ENCODE peak calls at places on chromosomes 12 and 14, in ten cellular contexts. Q is fibroblast of lung, A is HepG2, Z is upper lobe of right lung, D is fibroblast of mammary gland, G is pancreas, C is brain microvascular endothelial cell, K is esophagus muscularis mucosa, R is ovary, W is heart right ventricle. O is an unnamed sample.

GRCh38 chr14:52314521-52315354 is 626 bp downstream of the PTGER2 start:
- DNase-seq in D (no peak), K (no peak), A (no peak), G (no peak), Z (peak), W (peak), Q (no peak), R (peak), C (peak), O (peak)

GRCh38 chr12:57340104-57340503 is 89.1 kb upstream of the STAC3 start:
- DNase-seq in D (peak), R (peak), K (no peak), A (no peak), C (peak), G (peak), W (no peak), Q (peak), Z (no peak), O (peak)

GRCh38 chr12:119594399-119594730 is 791 bp downstream of the TMEM233 start:
- DNase-seq in Q (no peak), K (peak), W (no peak), D (no peak), A (no peak), Z (no peak), G (no peak), R (no peak), C (no peak), O (peak)

GRCh38 chr12:63844391-63845341 is at the start of gene SRGAP1:
- DNase-seq in Z (peak), A (peak), K (peak), Q (peak), R (peak), D (peak), W (peak), C (peak), G (peak), O (peak)

GRCh38 chr14:73752297-73752992 is 38.3 kb upstream of the PNMA1 start:
- DNase-seq in R (peak), W (peak), Q (peak), A (no peak), D (peak), G (no peak), K (no peak), C (no peak), Z (peak), O (peak)

GRCh38 chr12:74171478-74171909 is 366.1 kb upstream of the ATXN7L3B start:
- DNase-seq in G (no peak), Z (no peak), C (no peak), A (no peak), Q (no peak), D (no peak), R (no peak), W (no peak), K (no peak), O (no peak)

GRCh38 chr12:64229796-64230195 is 7.7 kb upstream of the KICS2 start:
- DNase-seq in Q (no peak), R (no peak), A (no peak), K (no peak), C (no peak), D (no peak), Z (no peak), W (no peak), G (no peak), O (no peak)

GRCh38 chr14:68683326-68683725 is 109.5 kb downstream of the ZFP36L1 start:
- DNase-seq in K (no peak), G (no peak), W (no peak), D (peak), Z (peak), C (peak), Q (no peak), R (no peak), A (no peak), O (peak)

GRCh38 chr14:92676448-92677086 is 71.9 kb downstream of the LGMN start:
- DNase-seq in K (no peak), C (no peak), A (no peak), G (no peak), D (no peak), Z (peak), W (no peak), R (peak), Q (no peak), O (no peak)

GRCh38 chr14:91114079-91115065 is 499 bp downstream of the DGLUCY start:
- DNase-seq in G (peak), C (peak), Z (peak), W (peak), A (peak), R (peak), D (peak), K (no peak), Q (peak), O (peak)

GRCh38 chr12:86376052-86376451 is 119.9 kb upstream of the MGAT4C start:
- DNase-seq in C (no peak), A (peak), Q (no peak), G (no peak), Z (no peak), R (no peak), K (no peak), D (no peak), W (no peak), O (no peak)

GRCh38 chr12:65306603-65307501 is 28.4 kb downstream of the MSRB3 start:
- DNase-seq in Q (peak), A (peak), C (peak), Z (no peak), G (no peak), W (peak), D (peak), R (no peak), K (no peak), O (peak)

GRCh38 chr14:54329082-54329695 is 67.6 kb upstream of the CDKN3 start:
- DNase-seq in D (peak), G (peak), Z (no peak), Q (peak), A (peak), W (no peak), C (peak), R (peak), K (no peak), O (peak)

GRCh38 chr14:102055181-102055901 is 31.5 kb downstream of the HSP90AA1 start:
- DNase-seq in K (no peak), Q (peak), C (peak), Z (no peak), D (peak), G (peak), W (no peak), A (peak), R (no peak), O (peak)

GRCh38 chr12:1606021-1606622 is 11.7 kb upstream of the FBXL14 start:
- DNase-seq in G (peak), A (peak), K (peak), W (peak), R (peak), Z (peak), D (peak), C (peak), Q (peak), O (peak)

GRCh38 chr12:12506541-12506940 is 56.1 kb downstream of the DUSP16 start:
- DNase-seq in C (peak), D (peak), K (no peak), Z (no peak), Q (peak), G (no peak), R (no peak), A (no peak), W (no peak), O (peak)

GRCh38 chr14:33938131-33938949 is 12.5 kb downstream of the EGLN3 start:
- DNase-seq in A (peak), C (no peak), K (no peak), R (peak), D (peak), Z (no peak), W (peak), Q (no peak), G (peak), O (no peak)

GRCh38 chr14:49766839-49767238 is 1.1 kb upstream of the KLHDC2 start:
- DNase-seq in G (no peak), C (no peak), Q (peak), Z (no peak), K (no peak), W (no peak), R (no peak), D (no peak), A (no peak), O (no peak)

GRCh38 chr14:31933716-31934115 is 143.4 kb upstream of the ARHGAP5 start:
- DNase-seq in R (no peak), Q (no peak), Z (no peak), A (no peak), K (no peak), D (no peak), G (no peak), C (no peak), W (no peak), O (peak)

GRCh38 chr12:113852695-113853490 is 113.2 kb downstream of the RBM19 start:
- DNase-seq in K (no peak), Z (no peak), W (no peak), R (no peak), Q (no peak), C (no peak), D (no peak), A (no peak), G (no peak), O (no peak)

GRCh38 chr12:124703852-124704251 is 136.4 kb upstream of the NCOR2 start:
- DNase-seq in K (no peak), R (no peak), G (no peak), Q (peak), A (peak), W (no peak), C (no peak), D (no peak), Z (peak), O (no peak)

GRCh38 chr12:64656429-64656828 is 46.1 kb downstream of the RASSF3 start:
- DNase-seq in R (no peak), K (no peak), C (peak), W (no peak), G (peak), D (no peak), A (peak), Z (no peak), Q (no peak), O (no peak)

GRCh38 chr14:75454963-75455546 is 27.2 kb downstream of the JDP2 start:
- DNase-seq in G (peak), Q (peak), A (peak), W (peak), C (peak), R (peak), Z (peak), D (peak), K (no peak), O (peak)

GRCh38 chr12:12294215-12295005 is 27.6 kb upstream of the LRP6 start:
- DNase-seq in D (no peak), R (no peak), W (no peak), Q (peak), A (no peak), C (no peak), Z (no peak), G (peak), K (no peak), O (peak)

GRCh38 chr14:89024691-89025090 is 200.2 kb downstream of the TTC8 start:
- DNase-seq in D (peak), K (peak), A (no peak), C (no peak), Q (no peak), R (no peak), G (no peak), Z (no peak), W (no peak), O (no peak)

GRCh38 chr12:132690112-132690511 is 2.7 kb downstream of the PXMP2 start:
- DNase-seq in G (no peak), D (no peak), W (no peak), R (no peak), C (no peak), Z (no peak), A (no peak), Q (no peak), K (no peak), O (no peak)

GRCh38 chr12:58920102-58920955 is at the start of gene LRIG3:
- DNase-seq in K (peak), W (peak), A (peak), G (peak), Q (peak), R (peak), D (peak), Z (peak), C (peak), O (peak)

GRCh38 chr12:76890407-76891143 is 11.8 kb upstream of the CSRP2 start:
- DNase-seq in C (no peak), D (peak), A (no peak), W (no peak), G (no peak), Q (no peak), K (no peak), Z (no peak), R (no peak), O (no peak)

GRCh38 chr14:76644875-76645518 is 116.3 kb upstream of the VASH1 start:
- DNase-seq in Q (peak), R (no peak), D (peak), A (peak), Z (no peak), G (peak), W (peak), K (no peak), C (peak), O (peak)

GRCh38 chr12:106248849-106249371 is 1.1 kb upstream of the CKAP4 start:
- DNase-seq in G (no peak), A (no peak), K (no peak), D (peak), C (peak), Q (peak), R (no peak), Z (no peak), W (no peak), O (peak)

GRCh38 chr12:14995583-14996425 is 23.0 kb downstream of the PDE6H start:
- DNase-seq in Q (peak), W (no peak), G (no peak), Z (no peak), D (peak), A (peak), C (no peak), R (no peak), K (no peak), O (peak)

GRCh38 chr12:78977463-78977862 is 112.9 kb downstream of the SYT1 start:
- DNase-seq in K (no peak), D (no peak), W (no peak), R (no peak), G (no peak), Q (no peak), C (no peak), Z (no peak), A (no peak), O (no peak)

GRCh38 chr12:112126916-112127315 is 1.6 kb downstream of the TRAFD1 start:
- DNase-seq in W (no peak), Z (no peak), Q (peak), D (no peak), G (no peak), C (no peak), A (no peak), R (no peak), K (no peak), O (no peak)

GRCh38 chr12:93571854-93572711 is at the start of gene SOCS2:
- DNase-seq in Q (peak), G (no peak), K (no peak), A (no peak), W (peak), Z (peak), C (no peak), D (no peak), R (peak), O (no peak)

GRCh38 chr12:3562484-3562883 is 71.5 kb downstream of the PRMT8 start:
- DNase-seq in R (no peak), Z (no peak), Q (no peak), K (no peak), C (no peak), D (no peak), G (no peak), W (no peak), A (no peak), O (no peak)

GRCh38 chr14:76729195-76729594 is 32.1 kb upstream of the VASH1 start:
- DNase-seq in K (no peak), R (no peak), D (no peak), W (no peak), G (no peak), A (no peak), C (no peak), Z (no peak), Q (no peak), O (no peak)

GRCh38 chr12:70364695-70365397 is 1.2 kb upstream of the KCNMB4 start:
- DNase-seq in D (no peak), Z (no peak), Q (no peak), C (no peak), K (no peak), R (no peak), W (no peak), A (no peak), G (no peak), O (no peak)

GRCh38 chr12:71799105-71799504 is 40.5 kb upstream of the TBC1D15 start:
- DNase-seq in Z (no peak), G (no peak), K (no peak), W (no peak), Q (peak), C (peak), D (peak), A (no peak), R (no peak), O (peak)

GRCh38 chr12:77347009-77347408 is 281.6 kb upstream of the E2F7 start:
- DNase-seq in G (no peak), A (no peak), Z (no peak), R (no peak), W (no peak), K (no peak), Q (no peak), C (no peak), D (no peak), O (no peak)

DNA sequence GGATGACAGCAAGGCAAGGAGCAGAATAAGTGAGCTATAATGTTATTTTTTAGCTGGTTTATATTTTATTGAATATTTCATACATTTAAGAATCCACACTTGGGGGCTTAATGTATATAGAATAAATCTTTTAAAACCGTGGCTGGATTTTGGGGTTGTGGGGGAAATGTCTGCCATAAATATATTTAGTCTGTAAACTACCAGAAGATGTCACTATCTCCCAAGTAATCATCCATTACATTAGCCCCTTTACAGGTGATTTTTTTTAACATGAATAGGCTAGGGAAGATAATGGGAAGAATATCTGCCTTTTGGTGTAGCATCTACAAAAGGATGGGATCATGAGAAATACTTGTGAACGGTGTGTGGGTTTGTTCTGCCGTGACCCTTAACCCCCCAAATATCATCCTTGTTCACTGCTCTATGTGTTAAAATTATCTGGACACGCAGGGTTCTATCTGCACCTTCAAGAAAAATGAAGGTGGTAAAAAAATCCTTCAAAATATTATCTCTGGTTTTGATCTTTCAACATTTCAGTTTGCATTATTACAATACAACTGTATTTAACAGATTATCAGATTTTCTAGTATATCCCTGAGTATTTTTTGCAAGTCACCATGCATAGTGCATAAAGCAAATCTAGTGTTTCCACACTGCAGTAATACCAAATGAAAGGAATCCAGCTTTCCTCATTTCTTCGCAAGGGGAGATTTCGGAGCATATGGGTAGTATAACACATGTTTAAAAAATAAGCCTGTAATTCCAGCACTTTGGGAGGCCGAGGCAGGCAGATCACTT is 8.0 kb upstream of the SLC17A8 start:
- DNase-seq in W (no peak), A (peak), G (no peak), Z (no peak), K (no peak), C (no peak), D (peak), R (no peak), Q (peak), O (peak)
- TF ChIP-seq CTCF in W (no peak), A (peak), G (no peak), Z (peak), K (peak), C (peak), D (peak), R (peak), Q (peak), O (peak)

GRCh38 chr14:79280400-79280670 is 931.0 kb downstream of the DIO2 start:
- DNase-seq in A (no peak), W (no peak), R (no peak), K (no peak), C (no peak), D (no peak), Z (no peak), Q (no peak), G (no peak), O (no peak)
- H3K4me3 ChIP-seq in A (no peak), W (no peak), R (peak), K (peak), C (peak), D (no peak), Z (peak), Q (peak), G (peak), O (peak)

GRCh38 chr14:80544366-80544765 is 333.1 kb upstream of the DIO2 start:
- DNase-seq in C (no peak), K (no peak), A (no peak), Q (no peak), R (no peak), G (no peak), W (no peak), Z (no peak), D (no peak), O (no peak)
- TF ChIP-seq CTCF in C (no peak), K (no peak), A (no peak), Q (no peak), R (no peak), G (no peak), W (no peak), Z (no peak), D (no peak), O (no peak)

GRCh38 chr12:130715996-130716917 is at the start of gene RIMBP2:
- DNase-seq in K (no peak), A (no peak), Q (peak), R (peak), Z (no peak), D (no peak), G (no peak), W (no peak), C (peak), O (no peak)
- H3K4me3 ChIP-seq in K (peak), A (no peak), Q (no peak), R (peak), Z (no peak), D (no peak), G (no peak), W (peak), C (no peak), O (no peak)

GRCh38 chr12:9756174-9756573 is 4.5 kb downstream of the CD69 start:
- DNase-seq in R (no peak), Q (no peak), D (no peak), A (no peak), C (no peak), Z (no peak), W (no peak), K (no peak), G (no peak), O (no peak)
- TF ChIP-seq CTCF in R (no peak), Q (no peak), D (no peak), A (no peak), C (no peak), Z (no peak), W (no peak), K (no peak), G (no peak), O (no peak)

GRCh38 chr14:63759454-63759853 is 31.6 kb upstream of the SGPP1 start:
- DNase-seq in Q (no peak), G (no peak), C (no peak), Z (no peak), W (no peak), A (no peak), D (peak), K (no peak), R (no peak), O (peak)
- H3K4me3 ChIP-seq in Q (no peak), G (no peak), C (no peak), Z (peak), W (no peak), A (no peak), D (no peak), K (peak), R (no peak), O (no peak)

DNA sequence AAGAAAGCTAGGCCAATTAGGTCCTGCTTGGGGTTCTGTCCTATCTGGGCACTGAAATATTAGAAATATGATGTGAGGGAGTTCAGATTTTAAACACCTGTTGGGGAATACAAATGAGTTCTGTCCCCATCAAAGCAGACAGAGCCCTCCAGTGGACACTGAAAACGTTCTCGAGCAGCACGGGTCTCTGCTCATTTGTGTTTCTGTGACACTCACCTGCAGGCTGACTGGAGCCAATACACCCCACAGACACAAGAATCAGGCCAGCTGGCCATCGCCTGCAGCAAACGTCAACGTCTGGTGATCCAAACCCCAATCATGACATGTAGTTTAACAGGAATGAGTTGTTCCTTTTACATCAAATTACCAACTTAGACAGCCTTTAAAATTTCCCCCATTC is 493.4 kb upstream of the TMEM132C start:
- DNase-seq in G (no peak), K (peak), R (no peak), D (no peak), C (no peak), Z (no peak), W (no peak), A (peak), Q (no peak), O (no peak)
- TF ChIP-seq CTCF in G (no peak), K (peak), R (no peak), D (no peak), C (peak), Z (no peak), W (no peak), A (no peak), Q (no peak), O (peak)

GRCh38 chr12:123028475-123028874 is 48.0 kb downstream of the ARL6IP4 start:
- DNase-seq in W (no peak), Z (no peak), G (no peak), A (no peak), C (no peak), K (no peak), R (no peak), D (no peak), Q (no peak), O (no peak)
- H3K4me3 ChIP-seq in W (no peak), Z (no peak), G (no peak), A (no peak), C (no peak), K (no peak), R (no peak), D (no peak), Q (no peak), O (no peak)

O was measured in astrocyte of the spinal cord.